ENCODE peak calls at places on chromosome 9, in four cellular contexts. H is IMR-90; Z is naive thymus-derived CD4-positive, alpha-beta T cell; T is body of pancreas. L is an unnamed sample.

GRCh38 chr9:77305622-77306365 is 128.5 kb downstream of the VPS13A start:
- DNase-seq in T (no peak), Z (no peak), H (peak; percentile 43), L (no peak)

GRCh38 chr9:96661711-96662110 is 6.6 kb upstream of the PRXL2C start:
- DNase-seq in Z (no peak), T (no peak), H (peak; percentile 73), L (no peak)

GRCh38 chr9:94029932-94030317 is 54.3 kb upstream of the PTPDC1 start:
- DNase-seq in H (no peak), Z (no peak), T (no peak), L (no peak)

GRCh38 chr9:3732077-3733038 is 206.6 kb upstream of the RFX3 start:
- DNase-seq in Z (peak; percentile 12), T (peak; percentile 52), H (peak; percentile 90), L (peak; percentile 42)

GRCh38 chr9:110994771-110995241 is 43.5 kb downstream of the LPAR1 start:
- DNase-seq in T (no peak), H (peak; percentile 44), Z (no peak), L (no peak)

GRCh38 chr9:34896112-34896511 is 62.0 kb upstream of the PHF24 start:
- DNase-seq in Z (no peak), H (no peak), T (no peak), L (no peak)

GRCh38 chr9:122059214-122059978 is 33.7 kb downstream of the TTLL11 start:
- DNase-seq in H (no peak), Z (no peak), T (no peak), L (no peak)

GRCh38 chr9:22009563-22009867 is 410 bp upstream of the CDKN2B start:
- DNase-seq in Z (no peak), T (no peak), H (no peak), L (no peak)

GRCh38 chr9:121778252-121779225 is 127.1 kb downstream of the DAB2IP start:
- DNase-seq in H (peak; percentile 60), T (no peak), Z (no peak), L (no peak)

GRCh38 chr9:133428579-133429215 is 6.5 kb downstream of the ADAMTS13 start:
- DNase-seq in Z (no peak), T (peak; percentile 52), H (no peak), L (no peak)

GRCh38 chr9:4661165-4662095 is 664 bp upstream of the PLPP6 start:
- DNase-seq in T (no peak), H (peak; percentile 55), Z (no peak), L (no peak)

GRCh38 chr9:7854763-7855162 is 55.2 kb upstream of the DMAC1 start:
- DNase-seq in Z (no peak), H (no peak), T (no peak), L (no peak)

GRCh38 chr9:18568969-18569368 is 95.0 kb downstream of the ADAMTSL1 start:
- DNase-seq in H (peak; percentile 46), T (no peak), Z (no peak), L (no peak)

GRCh38 chr9:133201424-133202144 is 7.5 kb downstream of the OBP2B start:
- DNase-seq in T (no peak), H (no peak), Z (no peak), L (no peak)

GRCh38 chr9:89811896-89812450 is 207.2 kb downstream of the GADD45G start:
- DNase-seq in H (no peak), Z (no peak), T (no peak), L (no peak)

GRCh38 chr9:137545123-137545522 is 5.1 kb downstream of the PNPLA7 start:
- DNase-seq in Z (no peak), H (peak; percentile 28), T (no peak), L (no peak)

GRCh38 chr9:116073826-116074225 is 79.8 kb upstream of the PAPPA start:
- DNase-seq in H (peak; percentile 67), T (no peak), Z (no peak), L (no peak)

GRCh38 chr9:127183814-127184582 is 61.6 kb upstream of the ANGPTL2 start:
- DNase-seq in T (no peak), H (peak; percentile 88), Z (no peak), L (no peak)

GRCh38 chr9:124411514-124412227 is 3.6 kb downstream of the PSMB7 start:
- DNase-seq in H (peak; percentile 92), T (no peak), Z (no peak), L (no peak)

GRCh38 chr9:68704804-68705635 is at the start of gene PIP5K1B:
- DNase-seq in T (peak; percentile 88), Z (no peak), H (peak; percentile 29), L (peak; percentile 5)

GRCh38 chr9:91138760-91139159 is 223.0 kb downstream of the AUH start:
- DNase-seq in H (peak; percentile 93), Z (no peak), T (no peak), L (no peak)

GRCh38 chr9:21576331-21577189 is 94.4 kb upstream of the IFNE start:
- DNase-seq in H (peak; percentile 87), Z (peak; percentile 73), T (no peak), L (peak; percentile 79)

GRCh38 chr9:76557674-76558073 is 98.7 kb downstream of the GCNT1 start:
- DNase-seq in T (no peak), H (peak; percentile 47), Z (no peak), L (no peak)

GRCh38 chr9:122374885-122375420 is 4.1 kb downstream of the PTGS1 start:
- DNase-seq in T (peak; percentile 51), H (peak; percentile 77), Z (no peak), L (no peak)

GRCh38 chr9:84439253-84439652 is 98.7 kb upstream of the SLC28A3 start:
- DNase-seq in H (no peak), Z (no peak), T (no peak), L (no peak)

GRCh38 chr9:84447305-84447704 is 106.7 kb upstream of the SLC28A3 start:
- DNase-seq in T (no peak), Z (no peak), H (no peak), L (no peak)

GRCh38 chr9:84445737-84446136 is 105.2 kb upstream of the SLC28A3 start:
- DNase-seq in Z (no peak), H (no peak), T (no peak), L (no peak)

GRCh38 chr9:84438391-84438790 is 97.8 kb upstream of the SLC28A3 start:
- DNase-seq in T (no peak), Z (no peak), H (no peak), L (no peak)

GRCh38 chr9:84442712-84443111 is 102.2 kb upstream of the SLC28A3 start:
- DNase-seq in T (no peak), H (no peak), Z (no peak), L (no peak)
- H3K36me3 ChIP-seq in T (no peaks in the 10 kb centered on the region), H (no peaks in the 10 kb centered on the region), Z (no peaks in the 10 kb centered on the region), L (no peaks in the 10 kb centered on the region)

DNA sequence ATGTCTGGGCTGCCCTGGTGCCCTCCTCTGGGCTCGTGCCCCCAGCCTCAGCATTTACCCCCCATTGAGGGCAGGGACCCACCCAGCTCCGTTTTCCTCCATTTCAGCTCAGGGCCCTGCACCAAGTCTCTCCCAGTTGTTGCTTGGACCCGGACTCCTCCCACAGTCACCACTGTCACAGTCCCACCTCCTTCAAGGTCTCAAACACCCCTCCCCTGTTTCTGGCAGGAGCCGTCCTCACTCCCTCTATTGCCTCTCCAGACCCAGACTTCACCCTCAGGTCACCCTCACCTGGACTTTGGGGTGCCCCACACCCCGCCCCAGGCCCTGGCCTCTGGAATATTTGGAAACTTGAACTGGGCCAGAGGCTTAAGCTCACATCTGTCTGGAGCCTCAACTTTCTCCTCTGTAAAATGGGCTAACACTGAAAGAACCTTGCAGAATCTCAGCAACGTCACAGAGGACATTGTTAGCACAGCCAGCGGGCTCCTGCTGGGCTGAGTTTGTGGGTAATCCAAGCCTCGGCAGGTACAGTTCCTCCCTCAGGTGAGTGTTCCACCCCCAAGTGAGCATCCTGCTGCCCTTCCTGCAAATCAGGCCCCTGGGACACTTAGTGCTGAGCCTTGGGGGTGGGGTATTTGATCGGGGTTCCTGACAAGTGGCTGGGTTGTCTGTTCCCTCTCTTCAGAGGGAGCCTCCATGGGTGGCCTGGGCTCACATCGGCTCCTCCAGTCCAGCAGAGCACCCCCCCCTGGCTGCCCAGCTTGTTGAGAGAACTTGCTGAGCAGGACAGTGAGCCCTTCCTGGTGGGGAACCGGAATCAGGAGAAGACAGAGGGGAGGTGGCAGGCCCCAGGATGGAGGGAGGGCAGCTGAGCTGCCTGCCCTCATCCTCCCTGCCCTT is 130.1 kb downstream of the C9orf50 start:
- DNase-seq in H (no peak), T (peak; percentile 61), Z (no peak), L (no peak)
- H3K27ac ChIP-seq in H (peak overlapping the region; percentile 99), T (peak overlapping the region; percentile 100), Z (no peak overlapping the region), L (peak overlapping the region; percentile 99)

GRCh38 chr9:135920256-135920930 is 13.0 kb upstream of the CAMSAP1 start:
- DNase-seq in Z (no peak), T (no peak), H (no peak), L (no peak)

GRCh38 chr9:135921749-135922310 is 14.5 kb upstream of the CAMSAP1 start:
- DNase-seq in H (no peak), Z (no peak), T (no peak), L (no peak)

GRCh38 chr9:135916998-135917397 is 9.7 kb upstream of the CAMSAP1 start:
- DNase-seq in H (no peak), Z (no peak), T (no peak), L (no peak)

GRCh38 chr9:135920973-135921585 is 13.7 kb upstream of the CAMSAP1 start:
- DNase-seq in T (no peak), H (no peak), Z (no peak), L (no peak)

DNA sequence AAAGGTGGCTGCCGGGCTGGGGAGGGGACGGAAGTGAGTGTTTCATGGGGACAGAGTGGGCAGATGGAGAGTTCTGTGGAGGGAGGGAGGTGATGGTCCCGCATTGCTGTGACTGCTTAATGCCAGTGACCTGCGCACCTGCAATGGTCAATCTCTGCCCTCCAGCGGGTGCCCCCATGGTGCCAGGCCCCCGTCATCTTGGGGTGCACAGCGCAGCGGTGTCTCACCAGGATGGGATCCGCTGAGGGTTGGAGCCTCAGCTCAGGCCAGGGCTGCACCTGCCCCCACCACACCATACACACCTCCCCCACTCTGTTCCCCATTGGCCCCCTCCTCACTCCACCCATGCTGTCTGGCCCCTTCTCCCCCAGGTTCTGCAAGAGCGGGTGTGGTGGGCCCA is 12.0 kb upstream of the CAMSAP1 start:
- DNase-seq in T (no peak), H (no peak), Z (no peak), L (no peak)
- H3K9me3 ChIP-seq in T (no peaks in the 10 kb centered on the region), H (peaks cover 35% of the 10 kb centered on the region), Z (peaks cover 6% of the 10 kb centered on the region), L (peaks cover 24% of the 10 kb centered on the region)

GRCh38 chr9:37445832-37446231 is 19.4 kb downstream of the ZBTB5 start:
- DNase-seq in Z (no peak), T (no peak), H (no peak), L (no peak)

GRCh38 chr9:37443566-37443965 is 21.1 kb downstream of the GRHPR start:
- DNase-seq in Z (no peak), H (no peak), T (no peak), L (no peak)

GRCh38 chr9:37444890-37445289 is 20.4 kb downstream of the ZBTB5 start:
- DNase-seq in H (no peak), Z (no peak), T (no peak), L (no peak)

GRCh38 chr9:37441776-37442370 is 19.4 kb downstream of the GRHPR start:
- DNase-seq in H (no peak), Z (no peak), T (no peak), L (no peak)

GRCh38 chr9:37442556-37442955 is 20.1 kb downstream of the GRHPR start:
- DNase-seq in H (no peak), T (no peak), Z (no peak), L (no peak)
- H3K36me3 ChIP-seq in H (peaks cover 38% of the 10 kb centered on the region), T (peaks cover 6% of the 10 kb centered on the region), Z (peaks cover 7% of the 10 kb centered on the region), L (peaks cover 41% of the 10 kb centered on the region)

GRCh38 chr9:136052991-136053756 is 41.9 kb downstream of the NACC2 start:
- DNase-seq in H (no peak), Z (no peak), T (no peak), L (no peak)
- H3K27ac ChIP-seq in H (peak overlapping the region; percentile 88), Z (no peak overlapping the region), T (peak overlapping the region; percentile 89), L (no peak overlapping the region)

GRCh38 chr9:10873999-10874398 is 261.2 kb upstream of the PTPRD start:
- DNase-seq in H (no peak), Z (no peak), T (no peak), L (no peak)
- H3K9me3 ChIP-seq in H (no peaks in the 10 kb centered on the region), Z (no peaks in the 10 kb centered on the region), T (no peaks in the 10 kb centered on the region), L (no peaks in the 10 kb centered on the region)

L was measured in CD8-positive, alpha-beta memory T cell.